ENCODE peak calls at places on chromosomes 5 and 9, in six cellular contexts. W is tibial nerve, S is erythroblast, U is endothelial cell of umbilical vein, G is prostate gland, O is A549. M is an unnamed sample.
A peak's percentile ranks its signal among the peaks of the same experiment; 100 is the strongest.

GRCh38 chr5:32109236-32109635 is 64.9 kb downstream of the GOLPH3 start:
- DNase-seq in G (no peak), U (peak; percentile 61), W (no peak), O (no peak), S (no peak), M (no peak)

GRCh38 chr9:113541019-113541900 is 77.7 kb downstream of the RGS3 start:
- DNase-seq in S (peak; percentile 90), W (no peak), O (peak; percentile 60), G (no peak), U (peak; percentile 42), M (peak; percentile 87)

GRCh38 chr9:385818-386398 is 171.2 kb downstream of the DOCK8 start:
- DNase-seq in O (peak; percentile 71), U (peak; percentile 76), W (peak; percentile 58), S (peak; percentile 55), G (peak; percentile 48), M (peak; percentile 42)

GRCh38 chr9:36051317-36051716 is 14.6 kb downstream of the RECK start:
- DNase-seq in W (no peak), S (no peak), O (no peak), G (no peak), U (no peak), M (no peak)

GRCh38 chr5:134394932-134395331 is 16.7 kb downstream of the CDKN2AIPNL start:
- DNase-seq in S (no peak), W (no peak), U (no peak), O (no peak), G (no peak), M (peak; percentile 18)

GRCh38 chr5:81718300-81718699 is 32.6 kb downstream of the SSBP2 start:
- DNase-seq in O (no peak), G (no peak), S (peak; percentile 7), U (peak; percentile 85), W (no peak), M (no peak)

GRCh38 chr9:29514336-29514735 is 1941.1 kb upstream of the C9orf72 start:
- DNase-seq in G (no peak), W (no peak), U (no peak), S (no peak), O (peak; percentile 1), M (no peak)

GRCh38 chr5:160075073-160075472 is 44.2 kb downstream of the PWWP2A start:
- DNase-seq in G (no peak), O (no peak), W (no peak), U (no peak), S (no peak), M (no peak)

GRCh38 chr5:2899311-2899710 is 147.8 kb upstream of the IRX2 start:
- DNase-seq in G (no peak), W (no peak), O (no peak), U (no peak), S (no peak), M (no peak)

GRCh38 chr9:121201045-121201737 is 478 bp downstream of the RAB14 start:
- DNase-seq in W (no peak), G (peak; percentile 15), U (peak; percentile 29), O (no peak), S (peak; percentile 79), M (peak; percentile 54)

GRCh38 chr9:70466976-70467551 is 52.6 kb upstream of the KLF9 start:
- DNase-seq in W (no peak), U (peak; percentile 38), O (no peak), S (no peak), G (no peak), M (peak; percentile 44)

GRCh38 chr5:138712791-138713190 is 40.4 kb upstream of the CTNNA1 start:
- DNase-seq in G (no peak), W (no peak), U (no peak), S (no peak), O (no peak), M (no peak)

GRCh38 chr9:132214027-132214622 is 52.3 kb downstream of the NTNG2 start:
- DNase-seq in S (no peak), U (peak; percentile 33), O (peak; percentile 51), G (peak; percentile 52), W (peak; percentile 8), M (peak; percentile 100)

GRCh38 chr9:87594218-87594617 is 96.6 kb downstream of the DAPK1 start:
- DNase-seq in U (no peak), S (no peak), G (no peak), W (no peak), O (no peak), M (peak; percentile 22)

GRCh38 chr5:158026248-158027031 is 167.5 kb upstream of the CLINT1 start:
- DNase-seq in O (no peak), U (no peak), S (no peak), W (peak; percentile 60), G (no peak), M (no peak)

GRCh38 chr5:94021246-94021645 is 279.8 kb upstream of the POU5F2 start:
- DNase-seq in W (no peak), G (no peak), O (peak; percentile 91), U (peak; percentile 84), S (no peak), M (peak; percentile 25)

GRCh38 chr5:1732955-1733354 is 66.7 kb downstream of the MRPL36 start:
- DNase-seq in G (peak; percentile 3), W (no peak), U (no peak), O (no peak), S (no peak), M (no peak)

GRCh38 chr9:31541626-31542025 is 842.8 kb upstream of the ACO1 start:
- DNase-seq in G (no peak), W (no peak), U (no peak), O (no peak), S (no peak), M (no peak)

GRCh38 chr5:7274180-7274579 is 121.8 kb upstream of the ADCY2 start:
- DNase-seq in G (no peak), O (no peak), S (no peak), W (no peak), U (no peak), M (no peak)
- TF ChIP-seq POLR2A in G (no peak), O (no peak), S (no peak), W (no peak), U (no peak), M (no peak)

GRCh38 chr9:33044677-33045282 is 19.7 kb downstream of the DNAJA1 start:
- DNase-seq in G (peak; percentile 34), S (peak; percentile 33), W (no peak), O (peak; percentile 67), U (no peak), M (no peak)

GRCh38 chr9:33040792-33041458 is 15.9 kb downstream of the DNAJA1 start:
- DNase-seq in G (no peak), O (no peak), S (no peak), U (no peak), W (no peak), M (no peak)

GRCh38 chr9:33041459-33042188 is 16.6 kb downstream of the DNAJA1 start:
- DNase-seq in G (no peak), U (no peak), W (no peak), O (no peak), S (no peak), M (no peak)

GRCh38 chr9:33042528-33042927 is 17.5 kb downstream of the DNAJA1 start:
- DNase-seq in U (no peak), W (no peak), G (no peak), O (no peak), S (no peak), M (no peak)

GRCh38 chr9:33044162-33044673 is 19.1 kb downstream of the DNAJA1 start:
- DNase-seq in W (peak; percentile 79), S (peak; percentile 82), O (peak; percentile 94), G (peak; percentile 87), U (peak; percentile 92), M (peak; percentile 68)
- TF ChIP-seq POLR2A in W (peak; percentile 36), S (peak; percentile 33), O (peak; percentile 37), G (peak; percentile 42), U (peak; percentile 80), M (peak; percentile 56)

GRCh38 chr9:136543830-136544548 is 1.9 kb downstream of the NOTCH1 start:
- DNase-seq in S (no peak), U (peak; percentile 46), O (no peak), G (peak; percentile 61), W (peak; percentile 54), M (no peak)

GRCh38 chr9:136545065-136545965 is 533 bp downstream of the NOTCH1 start:
- DNase-seq in S (no peak), G (no peak), U (no peak), O (no peak), W (no peak), M (peak; percentile 71)

GRCh38 chr9:136543280-136543679 is 2.6 kb downstream of the NOTCH1 start:
- DNase-seq in O (no peak), G (no peak), U (no peak), S (no peak), W (no peak), M (no peak)

GRCh38 chr9:136545966-136546696 is at the start of gene NOTCH1:
- DNase-seq in U (peak; percentile 88), G (peak; percentile 91), S (peak; percentile 78), W (peak; percentile 69), O (peak; percentile 95), M (peak; percentile 99)

DNA sequence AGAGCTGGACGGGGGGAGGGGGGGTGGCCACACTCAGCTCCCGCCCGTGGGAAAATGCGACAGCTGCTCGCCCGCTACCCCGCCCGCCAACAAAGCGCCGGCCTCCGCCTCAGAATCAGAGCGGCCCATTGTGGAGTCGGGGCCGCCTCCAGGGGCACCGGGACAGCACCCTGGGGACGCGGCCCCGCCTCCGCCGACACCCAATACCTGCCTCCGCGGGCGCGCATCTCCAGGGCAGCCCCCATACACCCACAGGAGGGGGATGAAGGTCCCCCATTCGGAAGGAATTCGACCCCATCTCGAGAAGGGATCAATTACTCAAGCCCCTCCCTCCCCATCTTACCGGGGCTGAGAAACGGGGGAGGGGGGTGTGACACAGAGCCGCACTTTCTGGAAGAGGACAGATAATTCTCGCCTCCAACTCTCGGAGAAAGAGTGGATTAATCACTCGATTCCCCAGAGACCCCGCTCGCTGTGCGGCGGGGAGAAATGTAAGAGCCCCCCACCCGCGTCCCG is 1.2 kb downstream of the NOTCH1 start:
- DNase-seq in S (no peak), W (no peak), O (no peak), G (peak; percentile 71), U (peak; percentile 48), M (peak; percentile 76)
- TF ChIP-seq POLR2A in S (no peak), W (peak; percentile 12), O (no peak), G (peak; percentile 62), U (no peak), M (no peak)

GRCh38 chr5:126589536-126590297 is 5.3 kb downstream of the ALDH7A1 start:
- DNase-seq in G (no peak), W (no peak), O (no peak), U (no peak), S (no peak), M (no peak)

GRCh38 chr5:126594676-126595485 is at the start of gene ALDH7A1:
- DNase-seq in W (peak; percentile 82), O (peak; percentile 96), S (peak; percentile 36), U (peak; percentile 96), G (peak; percentile 87), M (no peak)

GRCh38 chr5:126587551-126588390 is 7.2 kb downstream of the ALDH7A1 start:
- DNase-seq in G (no peak), O (no peak), W (no peak), S (no peak), U (no peak), M (no peak)

GRCh38 chr5:126594077-126594476 is 942 bp downstream of the ALDH7A1 start:
- DNase-seq in G (peak; percentile 67), S (no peak), U (peak; percentile 25), W (no peak), O (no peak), M (no peak)

DNA sequence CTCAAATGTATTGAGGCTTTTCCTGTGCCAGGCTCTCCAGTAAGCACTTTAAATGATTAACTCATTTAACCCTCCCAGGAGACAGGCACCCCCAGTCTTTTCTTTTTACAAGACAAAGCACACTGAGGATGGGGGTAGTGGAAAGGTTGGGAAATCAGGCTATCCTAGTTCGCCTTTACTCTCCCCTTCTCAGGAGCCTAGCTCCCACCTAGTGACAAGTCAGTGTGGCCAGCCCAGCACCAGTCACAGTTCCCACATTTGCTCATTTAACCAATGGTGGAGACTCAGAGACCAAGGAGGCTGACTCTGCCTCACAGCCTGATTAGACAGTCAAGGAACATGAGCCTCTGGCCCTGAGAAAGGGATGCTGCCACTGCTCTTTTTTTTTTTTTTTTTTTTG is 3.5 kb downstream of the ALDH7A1 start:
- DNase-seq in G (no peak), S (no peak), O (no peak), W (no peak), U (no peak), M (no peak)
- TF ChIP-seq POLR2A in G (no peak), S (no peak), O (no peak), W (no peak), U (no peak), M (no peak)

M was measured in H54.